ENCODE peak calls at places on chromosomes 2 and 18, in six cellular contexts. L is fibroblast of lung, Y is mammary epithelial cell, N is bronchial epithelial cell, R is pancreas, U is GM06990. B is an unnamed sample.

GRCh38 chr2:238633426-238634328 is 206.9 kb downstream of the ASB1 start:
- DNase-seq in L (no peak), Y (no peak), N (no peak), R (no peak), U (no peak), B (no peak)

GRCh38 chr2:38076710-38077430 is 919 bp upstream of the CYP1B1 start:
- DNase-seq in L (peak; percentile 92), Y (peak; percentile 84), N (peak; percentile 63), R (peak; percentile 83), U (peak; percentile 85), B (peak; percentile 86)

GRCh38 chr18:59744271-59744721 is 47.1 kb upstream of the CCBE1 start:
- DNase-seq in L (peak; percentile 97), Y (peak; percentile 83), N (peak; percentile 93), R (no peak), U (no peak), B (peak; percentile 92)

GRCh38 chr18:64037812-64038414 is 68.0 kb downstream of the SERPINB8 start:
- DNase-seq in L (peak; percentile 31), Y (peak; percentile 3), N (peak; percentile 44), R (no peak), U (no peak), B (no peak)

GRCh38 chr2:145221032-145221431 is 701.1 kb upstream of the ZEB2 start:
- DNase-seq in L (no peak), Y (no peak), N (no peak), R (no peak), U (no peak), B (no peak)

GRCh38 chr18:48534364-48534763 is 4.5 kb upstream of the CTIF start:
- DNase-seq in L (peak; percentile 77), Y (no peak), N (no peak), R (no peak), U (no peak), B (peak; percentile 63)

GRCh38 chr2:72920317-72921087 is 3.2 kb downstream of the EMX1 start:
- DNase-seq in L (peak; percentile 33), Y (no peak), N (no peak), R (no peak), U (peak; percentile 70), B (no peak)

GRCh38 chr2:168929031-168929430 is 27.9 kb downstream of the G6PC2 start:
- DNase-seq in L (no peak), Y (no peak), N (no peak), R (no peak), U (no peak), B (no peak)

GRCh38 chr2:155574941-155575340 is 757.6 kb downstream of the NR4A2 start:
- DNase-seq in L (no peak), Y (no peak), N (no peak), R (no peak), U (peak; percentile 34), B (no peak)

GRCh38 chr2:95264626-95265025 is 9.6 kb upstream of the PROM2 start:
- DNase-seq in L (peak; percentile 33), Y (no peak), N (no peak), R (no peak), U (no peak), B (no peak)

GRCh38 chr2:1489486-1489885 is 76.2 kb downstream of the TPO start:
- DNase-seq in L (no peak), Y (no peak), N (no peak), R (peak; percentile 13), U (no peak), B (no peak)

GRCh38 chr2:216424305-216424704 is 12.0 kb downstream of the SMARCAL1 start:
- DNase-seq in L (no peak), Y (no peak), N (no peak), R (no peak), U (no peak), B (no peak)

GRCh38 chr18:48711651-48712486 is 173.0 kb downstream of the CTIF start:
- DNase-seq in L (peak; percentile 63), Y (no peak), N (no peak), R (no peak), U (no peak), B (no peak)

GRCh38 chr2:71784734-71785549 is 331.6 kb downstream of the DYSF start:
- DNase-seq in L (no peak), Y (peak; percentile 48), N (peak; percentile 64), R (no peak), U (no peak), B (no peak)

GRCh38 chr2:127640082-127641072 is 5.6 kb upstream of the GPR17 start:
- DNase-seq in L (no peak), Y (no peak), N (no peak), R (no peak), U (peak; percentile 73), B (no peak)

DNA sequence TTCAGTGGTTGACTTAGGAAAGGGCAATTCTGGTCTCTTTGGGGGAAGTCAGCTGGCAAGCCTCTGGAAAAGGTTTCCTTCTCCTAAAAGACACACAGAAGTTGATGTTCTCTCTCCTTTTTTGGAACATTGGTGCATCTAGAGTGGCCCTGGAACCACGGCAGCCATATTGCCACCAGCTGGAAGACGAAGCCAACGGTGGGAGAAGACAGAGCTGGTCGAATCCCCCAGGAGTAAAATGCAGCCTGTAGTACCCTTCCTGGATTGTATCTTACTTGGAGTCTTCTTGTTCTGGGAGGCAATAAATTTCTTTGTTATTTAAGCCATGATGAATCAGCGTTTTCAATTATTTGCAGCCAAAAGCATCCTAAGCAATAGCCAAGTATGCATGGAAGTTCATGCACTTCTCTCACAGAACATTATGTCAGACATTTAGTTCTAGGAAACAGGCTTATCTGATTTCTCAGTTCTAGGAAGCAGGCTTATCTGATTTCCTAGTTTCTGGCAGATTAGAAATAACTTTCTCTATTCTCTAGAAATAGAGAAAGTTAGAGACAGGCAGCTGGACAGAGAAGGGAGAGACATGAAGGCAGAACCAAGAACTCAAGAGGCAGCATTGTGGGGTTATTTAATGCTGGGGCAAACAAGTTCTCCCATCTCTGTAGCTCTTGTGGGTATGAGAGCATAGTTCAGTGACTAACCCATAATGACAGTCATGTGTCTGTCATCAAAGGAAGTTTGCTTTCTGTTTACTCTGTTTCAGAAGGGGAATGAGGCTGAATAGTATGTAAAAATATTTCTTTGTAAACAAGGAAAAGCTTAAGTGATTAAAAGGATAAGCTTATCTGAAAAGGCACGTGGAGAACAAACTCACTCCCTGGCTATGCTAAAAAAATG is 40.5 kb upstream of the NABP1 start:
- DNase-seq in L (peak; percentile 58), Y (peak; percentile 77), N (peak; percentile 98), R (no peak), U (no peak), B (no peak)
- H3K4me3 ChIP-seq in L (no peak overlapping the region), Y (no peak overlapping the region), N (no peak overlapping the region), R (no peak overlapping the region), U (no peak overlapping the region), B (no peak overlapping the region)

DNA sequence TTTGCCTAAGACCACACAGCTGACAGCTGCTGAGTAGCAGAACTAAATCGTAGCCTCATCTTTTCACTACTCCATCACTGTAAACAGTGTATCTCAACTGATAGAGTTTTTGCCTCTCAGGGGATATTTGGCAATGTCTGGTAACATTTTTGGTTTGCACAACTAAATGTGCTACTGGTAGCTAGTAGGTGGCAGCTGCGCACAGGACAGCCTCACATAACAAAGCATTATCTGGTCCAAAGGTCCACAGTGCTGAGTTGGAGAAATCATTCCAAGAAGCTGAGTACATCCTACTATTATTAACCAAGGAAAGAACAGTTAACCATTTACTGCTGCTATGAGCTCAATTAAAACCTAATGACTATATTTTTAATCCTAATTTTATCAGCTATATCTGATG is 6.1 kb upstream of the CCDC102B start:
- DNase-seq in L (peak; percentile 86), Y (no peak), N (no peak), R (no peak), U (no peak), B (peak; percentile 78)
- H3K4me3 ChIP-seq in L (no peak overlapping the region), Y (no peak overlapping the region), N (no peak overlapping the region), R (no peak overlapping the region), U (no peak overlapping the region), B (no peak overlapping the region)

GRCh38 chr2:236969767-236970655 is 115.7 kb upstream of the COPS8 start:
- DNase-seq in L (no peak), Y (no peak), N (peak; percentile 58), R (no peak), U (no peak), B (no peak)
- H3K4me3 ChIP-seq in L (no peak overlapping the region), Y (no peak overlapping the region), N (no peak overlapping the region), R (no peak overlapping the region), U (no peak overlapping the region), B (no peak overlapping the region)

GRCh38 chr18:7895346-7895745 is 328.2 kb downstream of the PTPRM start:
- DNase-seq in L (no peak), Y (no peak), N (no peak), R (no peak), U (no peak), B (no peak)

GRCh38 chr18:7898181-7898580 is 331.1 kb downstream of the PTPRM start:
- DNase-seq in L (no peak), Y (no peak), N (no peak), R (no peak), U (no peak), B (no peak)

GRCh38 chr18:7896164-7896563 is 329.0 kb downstream of the PTPRM start:
- DNase-seq in L (no peak), Y (peak; percentile 38), N (no peak), R (no peak), U (no peak), B (no peak)

GRCh38 chr18:7899078-7899477 is 332.0 kb downstream of the PTPRM start:
- DNase-seq in L (no peak), Y (no peak), N (no peak), R (no peak), U (no peak), B (no peak)

GRCh38 chr18:7897119-7897518 is 330.0 kb downstream of the PTPRM start:
- DNase-seq in L (no peak), Y (no peak), N (no peak), R (no peak), U (no peak), B (peak; percentile 39)
- H3K4me3 ChIP-seq in L (no peak overlapping the region), Y (no peak overlapping the region), N (no peak overlapping the region), R (no peak overlapping the region), U (no peak overlapping the region), B (no peak overlapping the region)

GRCh38 chr2:29108225-29108624 is 7.0 kb upstream of the CLIP4 start:
- DNase-seq in L (peak; percentile 96), Y (peak; percentile 97), N (peak; percentile 95), R (no peak), U (no peak), B (peak; percentile 86)
- H3K4me3 ChIP-seq in L (no peak overlapping the region), Y (no peak overlapping the region), N (no peak overlapping the region), R (no peak overlapping the region), U (no peak overlapping the region), B (no peak overlapping the region)

GRCh38 chr18:24018299-24018910 is 3.9 kb downstream of the TTC39C start:
- DNase-seq in L (no peak), Y (no peak), N (no peak), R (no peak), U (no peak), B (no peak)
- H3K4me3 ChIP-seq in L (no peak overlapping the region), Y (no peak overlapping the region), N (no peak overlapping the region), R (no peak overlapping the region), U (no peak overlapping the region), B (no peak overlapping the region)